ENCODE peak calls at places on chromosome 13, in six cellular contexts. One of them, this sample, is unnamed.
A peak's percentile ranks its signal among the peaks of the same experiment; 100 is the strongest.

GRCh38 chr13:47337781-47338507 is 441.1 kb upstream of the HTR2A start:
- DNase-seq in ascending aorta: no peak
- DNase-seq in AG04450: peak; percentile 52
- DNase-seq in gastrocnemius medialis: no peak
- DNase-seq in fibroblast of lung: peak; percentile 92
- DNase-seq in sigmoid colon: no peak
- DNase-seq in this sample: peak; percentile 29

GRCh38 chr13:20960663-20961309 is 58.2 kb upstream of the XPO4 start:
- DNase-seq in AG04450: no peak
- DNase-seq in gastrocnemius medialis: peak; percentile 24
- DNase-seq in fibroblast of lung: no peak
- DNase-seq in ascending aorta: no peak
- DNase-seq in sigmoid colon: no peak
- DNase-seq in this sample: no peak

GRCh38 chr13:59877933-59878332 is 285.8 kb downstream of the DIAPH3 start:
- DNase-seq in sigmoid colon: no peak
- DNase-seq in gastrocnemius medialis: no peak
- DNase-seq in fibroblast of lung: peak; percentile 41
- DNase-seq in AG04450: no peak
- DNase-seq in ascending aorta: no peak
- DNase-seq in this sample: no peak

GRCh38 chr13:98374750-98375149 is 197.7 kb upstream of the RNF113B start:
- DNase-seq in fibroblast of lung: no peak
- DNase-seq in ascending aorta: no peak
- DNase-seq in AG04450: no peak
- DNase-seq in sigmoid colon: no peak
- DNase-seq in gastrocnemius medialis: no peak
- DNase-seq in this sample: no peak

GRCh38 chr13:26502826-26503225 is 54.7 kb upstream of the WASF3 start:
- DNase-seq in sigmoid colon: peak; percentile 80
- DNase-seq in ascending aorta: no peak
- DNase-seq in gastrocnemius medialis: peak; percentile 37
- DNase-seq in AG04450: peak; percentile 24
- DNase-seq in fibroblast of lung: peak; percentile 50
- DNase-seq in this sample: no peak

GRCh38 chr13:84431646-84432045 is 549.4 kb upstream of the SLITRK1 start:
- DNase-seq in sigmoid colon: no peak
- DNase-seq in AG04450: no peak
- DNase-seq in ascending aorta: no peak
- DNase-seq in fibroblast of lung: peak; percentile 85
- DNase-seq in gastrocnemius medialis: no peak
- DNase-seq in this sample: no peak

GRCh38 chr13:42762917-42763316 is 18.5 kb upstream of the FAM216B start:
- DNase-seq in sigmoid colon: no peak
- DNase-seq in ascending aorta: no peak
- DNase-seq in fibroblast of lung: peak; percentile 89
- DNase-seq in gastrocnemius medialis: no peak
- DNase-seq in AG04450: peak; percentile 57
- DNase-seq in this sample: no peak

GRCh38 chr13:51147732-51148131 is 36.7 kb upstream of the C13orf42 start:
- DNase-seq in ascending aorta: no peak
- DNase-seq in sigmoid colon: no peak
- DNase-seq in AG04450: no peak
- DNase-seq in fibroblast of lung: no peak
- DNase-seq in gastrocnemius medialis: no peak
- DNase-seq in this sample: no peak

GRCh38 chr13:34410653-34411052 is 531.4 kb upstream of the NBEA start:
- DNase-seq in ascending aorta: no peak
- DNase-seq in gastrocnemius medialis: no peak
- DNase-seq in AG04450: no peak
- DNase-seq in fibroblast of lung: peak; percentile 56
- DNase-seq in sigmoid colon: no peak
- DNase-seq in this sample: no peak

GRCh38 chr13:24071423-24072075 is 89.0 kb upstream of the SPATA13 start:
- DNase-seq in gastrocnemius medialis: no peak
- DNase-seq in fibroblast of lung: peak; percentile 34
- DNase-seq in AG04450: no peak
- DNase-seq in ascending aorta: no peak
- DNase-seq in sigmoid colon: no peak
- DNase-seq in this sample: no peak

GRCh38 chr13:39100996-39101751 is 62.9 kb downstream of the NHLRC3 start:
- DNase-seq in sigmoid colon: no peak
- DNase-seq in fibroblast of lung: no peak
- DNase-seq in ascending aorta: no peak
- DNase-seq in gastrocnemius medialis: no peak
- DNase-seq in AG04450: no peak
- DNase-seq in this sample: no peak

GRCh38 chr13:98451676-98452105 is 125.2 kb downstream of the STK24 start:
- DNase-seq in sigmoid colon: peak; percentile 92
- DNase-seq in fibroblast of lung: peak; percentile 81
- DNase-seq in AG04450: no peak
- DNase-seq in ascending aorta: peak; percentile 84
- DNase-seq in gastrocnemius medialis: no peak
- DNase-seq in this sample: peak; percentile 47

GRCh38 chr13:68509734-68510621 is 1279.8 kb upstream of the PCDH9 start:
- DNase-seq in ascending aorta: no peak
- DNase-seq in gastrocnemius medialis: no peak
- DNase-seq in AG04450: no peak
- DNase-seq in sigmoid colon: no peak
- DNase-seq in fibroblast of lung: peak; percentile 1
- DNase-seq in this sample: no peak

GRCh38 chr13:86581711-86582110 is 782.5 kb upstream of the SLITRK6 start:
- DNase-seq in gastrocnemius medialis: no peak
- DNase-seq in fibroblast of lung: peak; percentile 70
- DNase-seq in sigmoid colon: no peak
- DNase-seq in AG04450: no peak
- DNase-seq in ascending aorta: no peak
- DNase-seq in this sample: no peak

GRCh38 chr13:30577381-30577780 is 40.3 kb upstream of the USPL1 start:
- DNase-seq in gastrocnemius medialis: no peak
- DNase-seq in fibroblast of lung: peak; percentile 98
- DNase-seq in sigmoid colon: no peak
- DNase-seq in AG04450: peak; percentile 59
- DNase-seq in ascending aorta: no peak
- DNase-seq in this sample: no peak

GRCh38 chr13:101018720-101019119 is 344.1 kb upstream of the TMTC4 start:
- DNase-seq in fibroblast of lung: peak; percentile 87
- DNase-seq in gastrocnemius medialis: no peak
- DNase-seq in ascending aorta: no peak
- DNase-seq in sigmoid colon: no peak
- DNase-seq in AG04450: peak; percentile 4
- DNase-seq in this sample: no peak

GRCh38 chr13:52599853-52600603 is 42.2 kb upstream of the HNRNPA1L2 start:
- DNase-seq in fibroblast of lung: peak; percentile 35
- DNase-seq in sigmoid colon: no peak
- DNase-seq in gastrocnemius medialis: no peak
- DNase-seq in AG04450: no peak
- DNase-seq in ascending aorta: no peak
- DNase-seq in this sample: no peak

GRCh38 chr13:109655611-109656010 is 130.8 kb downstream of the IRS2 start:
- DNase-seq in gastrocnemius medialis: no peak
- DNase-seq in fibroblast of lung: no peak
- DNase-seq in AG04450: no peak
- DNase-seq in ascending aorta: no peak
- DNase-seq in sigmoid colon: no peak
- DNase-seq in this sample: no peak

GRCh38 chr13:62598708-62599107 is 1183.1 kb upstream of the PCDH20 start:
- DNase-seq in AG04450: no peak
- DNase-seq in ascending aorta: no peak
- DNase-seq in fibroblast of lung: no peak
- DNase-seq in sigmoid colon: no peak
- DNase-seq in gastrocnemius medialis: no peak
- DNase-seq in this sample: no peak

GRCh38 chr13:35630551-35631275 is 154.2 kb upstream of the MAB21L1 start:
- DNase-seq in sigmoid colon: no peak
- DNase-seq in ascending aorta: no peak
- DNase-seq in fibroblast of lung: peak; percentile 54
- DNase-seq in AG04450: peak; percentile 16
- DNase-seq in gastrocnemius medialis: no peak
- DNase-seq in this sample: no peak

GRCh38 chr13:51221674-51222509 is at the start of gene FAM124A:
- DNase-seq in fibroblast of lung: peak; percentile 20
- DNase-seq in ascending aorta: peak; percentile 67
- DNase-seq in sigmoid colon: peak; percentile 75
- DNase-seq in AG04450: no peak
- DNase-seq in gastrocnemius medialis: no peak
- DNase-seq in this sample: no peak

GRCh38 chr13:30676672-30677071 is 58.7 kb upstream of the ALOX5AP start:
- DNase-seq in sigmoid colon: no peak
- DNase-seq in ascending aorta: no peak
- DNase-seq in fibroblast of lung: peak; percentile 29
- DNase-seq in gastrocnemius medialis: no peak
- DNase-seq in AG04450: no peak
- DNase-seq in this sample: no peak

GRCh38 chr13:34035676-34036325 is 217.9 kb downstream of the RFC3 start:
- DNase-seq in AG04450: no peak
- DNase-seq in ascending aorta: no peak
- DNase-seq in gastrocnemius medialis: no peak
- DNase-seq in fibroblast of lung: peak; percentile 39
- DNase-seq in sigmoid colon: no peak
- DNase-seq in this sample: no peak

DNA sequence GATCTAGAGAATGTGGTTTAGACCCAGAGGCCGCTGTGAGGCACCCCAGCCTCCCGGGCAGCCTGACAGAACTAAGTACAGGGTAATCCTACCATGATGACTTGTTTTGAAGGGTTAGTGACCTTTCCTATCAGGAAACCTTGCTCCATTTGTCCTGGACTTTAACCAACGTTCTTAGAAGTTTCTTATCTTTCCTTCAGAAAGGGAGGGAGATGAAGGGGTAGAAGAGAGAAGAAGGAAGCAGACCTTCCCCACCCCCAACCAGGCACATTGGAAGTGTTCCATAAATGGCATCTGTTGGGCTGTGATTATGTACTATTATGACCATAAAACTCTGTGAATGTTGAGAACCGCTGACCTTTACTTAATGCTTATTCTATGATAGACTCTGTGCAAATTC is 184.2 kb downstream of the OXGR1 start:
- DNase-seq in fibroblast of lung: no peak
- DNase-seq in ascending aorta: no peak
- DNase-seq in gastrocnemius medialis: no peak
- DNase-seq in AG04450: no peak
- DNase-seq in sigmoid colon: no peak
- DNase-seq in this sample: no peak
- H3K27me3 ChIP-seq in fibroblast of lung: no peaks in the 10 kb centered on the region
- H3K27me3 ChIP-seq in ascending aorta: no peaks in the 10 kb centered on the region
- H3K27me3 ChIP-seq in gastrocnemius medialis: no peaks in the 10 kb centered on the region
- H3K27me3 ChIP-seq in AG04450: no peaks in the 10 kb centered on the region
- H3K27me3 ChIP-seq in sigmoid colon: no peaks in the 10 kb centered on the region
- H3K27me3 ChIP-seq in this sample: no peaks in the 10 kb centered on the region

DNA sequence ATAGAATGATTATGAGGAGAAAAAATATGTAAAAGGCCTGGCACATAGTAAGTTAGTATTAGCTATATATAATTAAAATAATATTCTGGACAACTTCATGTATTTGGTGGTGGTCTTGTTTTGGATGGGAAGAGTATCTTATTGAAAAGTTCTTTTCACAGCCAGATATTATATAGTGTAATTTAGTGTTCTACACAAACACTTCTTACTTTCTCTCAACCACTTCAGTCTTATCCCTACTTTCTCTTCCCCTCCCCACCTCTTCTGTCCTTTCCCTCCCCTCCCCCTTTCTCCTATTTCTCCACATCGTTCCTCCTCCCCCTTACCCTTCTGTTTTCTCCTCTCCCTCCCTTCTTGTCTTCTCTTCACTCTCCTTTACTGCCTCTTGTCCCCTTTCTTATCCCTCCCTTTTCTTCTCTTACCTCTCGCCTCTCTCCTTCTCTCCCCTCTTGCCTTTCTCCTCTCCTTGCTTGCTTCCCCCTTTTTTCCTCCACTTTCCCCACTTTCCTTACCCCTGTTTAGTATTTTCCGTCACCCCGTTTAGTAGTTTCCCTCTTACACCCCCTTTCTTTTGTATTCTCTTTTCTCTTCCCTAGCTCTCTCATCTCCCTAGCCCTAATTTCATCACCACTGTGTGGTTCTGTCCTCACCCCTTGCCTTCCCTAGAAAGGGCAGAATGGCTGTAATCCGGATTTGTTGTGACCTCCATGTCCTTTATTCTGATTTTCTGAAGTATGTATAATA is 107.2 kb upstream of the MLNR start:
- DNase-seq in sigmoid colon: no peak
- DNase-seq in gastrocnemius medialis: no peak
- DNase-seq in fibroblast of lung: peak; percentile 39
- DNase-seq in AG04450: no peak
- DNase-seq in ascending aorta: no peak
- DNase-seq in this sample: no peak
- H3K4me3 ChIP-seq in sigmoid colon: no peak overlapping the region
- H3K4me3 ChIP-seq in gastrocnemius medialis: no peak overlapping the region
- H3K4me3 ChIP-seq in fibroblast of lung: peak overlapping the region; percentile 43
- H3K4me3 ChIP-seq in AG04450: peak overlapping the region; percentile 35
- H3K4me3 ChIP-seq in ascending aorta: no peak overlapping the region
- H3K4me3 ChIP-seq in this sample: peak overlapping the region; percentile 16

DNA sequence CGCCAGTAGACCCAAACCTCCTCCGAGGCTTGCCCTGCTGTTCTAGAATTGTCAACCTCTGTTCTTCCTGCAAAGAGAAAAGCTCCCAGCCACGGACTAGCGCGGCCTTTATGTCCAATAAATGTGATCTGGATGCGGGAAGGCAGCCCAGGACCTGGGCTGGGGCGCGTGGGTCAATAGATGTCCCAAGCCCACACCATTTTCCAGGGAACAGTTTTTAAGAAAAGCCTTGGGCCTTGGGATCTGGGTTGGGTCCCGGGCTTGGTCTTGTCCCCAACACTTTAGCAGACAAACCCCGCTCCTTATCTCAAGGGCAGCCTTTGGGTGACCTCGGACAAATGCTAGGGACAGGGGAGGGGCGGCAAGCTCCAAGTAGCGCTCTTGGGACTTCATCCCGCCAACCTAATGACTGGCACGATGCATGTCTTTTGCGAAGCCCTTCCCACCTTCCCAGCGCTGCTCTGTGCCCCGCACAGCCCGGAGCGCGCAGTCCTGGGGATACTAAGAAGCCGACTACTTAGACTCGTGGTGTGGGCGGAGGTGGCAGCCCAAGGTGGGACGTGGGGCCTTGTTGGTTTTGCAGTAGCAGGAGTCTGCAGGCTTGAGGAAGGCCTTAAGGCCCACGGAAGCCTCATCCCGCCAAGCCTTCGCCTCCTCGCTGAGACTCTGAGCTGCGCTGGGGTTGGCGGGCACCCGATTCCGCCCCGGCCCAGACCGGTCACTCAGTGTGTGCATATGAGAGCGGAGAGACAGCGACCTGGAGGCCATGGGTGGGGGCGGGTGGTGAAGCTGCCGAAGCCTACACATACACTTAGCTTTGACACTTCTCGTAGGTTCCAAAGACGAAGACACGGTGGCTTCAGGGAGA is 10.8 kb downstream of the SOX21 start:
- DNase-seq in ascending aorta: no peak
- DNase-seq in AG04450: no peak
- DNase-seq in gastrocnemius medialis: no peak
- DNase-seq in fibroblast of lung: no peak
- DNase-seq in sigmoid colon: no peak
- DNase-seq in this sample: no peak
- H3K27me3 ChIP-seq in ascending aorta: peaks cover 12% of the 10 kb centered on the region
- H3K27me3 ChIP-seq in AG04450: peaks cover 81% of the 10 kb centered on the region
- H3K27me3 ChIP-seq in gastrocnemius medialis: peaks cover 75% of the 10 kb centered on the region
- H3K27me3 ChIP-seq in fibroblast of lung: peaks cover 63% of the 10 kb centered on the region
- H3K27me3 ChIP-seq in sigmoid colon: peaks cover 76% of the 10 kb centered on the region
- H3K27me3 ChIP-seq in this sample: peaks cover 43% of the 10 kb centered on the region

GRCh38 chr13:40377783-40378182 is 288.7 kb downstream of the FOXO1 start:
- DNase-seq in sigmoid colon: no peak
- DNase-seq in fibroblast of lung: peak; percentile 78
- DNase-seq in gastrocnemius medialis: no peak
- DNase-seq in ascending aorta: no peak
- DNase-seq in AG04450: no peak
- DNase-seq in this sample: no peak
- H3K4me3 ChIP-seq in sigmoid colon: peak overlapping the region; percentile 19
- H3K4me3 ChIP-seq in fibroblast of lung: no peak overlapping the region
- H3K4me3 ChIP-seq in gastrocnemius medialis: no peak overlapping the region
- H3K4me3 ChIP-seq in ascending aorta: no peak overlapping the region
- H3K4me3 ChIP-seq in AG04450: no peak overlapping the region
- H3K4me3 ChIP-seq in this sample: no peak overlapping the region

GRCh38 chr13:66849706-66850105 is 380.4 kb downstream of the PCDH9 start:
- DNase-seq in AG04450: no peak
- DNase-seq in fibroblast of lung: no peak
- DNase-seq in gastrocnemius medialis: no peak
- DNase-seq in sigmoid colon: no peak
- DNase-seq in ascending aorta: no peak
- DNase-seq in this sample: no peak
- H3K27me3 ChIP-seq in AG04450: no peaks in the 10 kb centered on the region
- H3K27me3 ChIP-seq in fibroblast of lung: no peaks in the 10 kb centered on the region
- H3K27me3 ChIP-seq in gastrocnemius medialis: no peaks in the 10 kb centered on the region
- H3K27me3 ChIP-seq in sigmoid colon: no peaks in the 10 kb centered on the region
- H3K27me3 ChIP-seq in ascending aorta: no peaks in the 10 kb centered on the region
- H3K27me3 ChIP-seq in this sample: no peaks in the 10 kb centered on the region

This sample was measured in dorsolateral prefrontal cortex.